ENCODE peak calls at places on chromosomes 1 and 21, in five cellular contexts. W, H, U, F and G are unnamed samples.

GRCh38 chr1:58412071-58412580 is 134.4 kb downstream of the OMA1 start:
- DNase-seq in W (no peak), H (no peak), U (no peak), F (no peak), G (no peak)

GRCh38 chr21:35149698-35150097 is 100.6 kb upstream of the RUNX1 start:
- DNase-seq in W (no peak), H (peak), U (no peak), F (no peak), G (no peak)

GRCh38 chr1:235741294-235741693 is 91.7 kb upstream of the GNG4 start:
- DNase-seq in W (no peak), H (peak), U (no peak), F (no peak), G (no peak)

GRCh38 chr21:23921670-23922418 is 1685.4 kb downstream of the MRPL39 start:
- DNase-seq in W (no peak), H (no peak), U (no peak), F (no peak), G (no peak)

GRCh38 chr21:10463156-10463555 is 58.2 kb upstream of the TPTE start:
- DNase-seq in W (no peak), H (no peak), U (no peak), F (no peak), G (no peak)

GRCh38 chr1:49102752-49103151 is 326.1 kb upstream of the BEND5 start:
- DNase-seq in W (no peak), H (no peak), U (no peak), F (no peak), G (no peak)

GRCh38 chr1:212366901-212367300 is 47.8 kb downstream of the PACC1 start:
- DNase-seq in W (no peak), H (no peak), U (no peak), F (no peak), G (no peak)

GRCh38 chr1:102799496-102799895 is 308.8 kb downstream of the COL11A1 start:
- DNase-seq in W (no peak), H (no peak), U (no peak), F (no peak), G (no peak)

GRCh38 chr21:44290327-44291077 is 4.8 kb downstream of the AIRE start:
- DNase-seq in W (no peak), H (no peak), U (no peak), F (no peak), G (no peak)

GRCh38 chr1:112911506-112911905 is 44.5 kb downstream of the SLC16A1 start:
- DNase-seq in W (no peak), H (no peak), U (no peak), F (no peak), G (no peak)

GRCh38 chr1:3864884-3865283 is 7.6 kb downstream of the DFFB start:
- DNase-seq in W (no peak), H (no peak), U (no peak), F (no peak), G (peak)